ENCODE peak calls at places on chromosomes 16 and 17, in four cellular contexts. One of them, this sample, is unnamed.

GRCh38 chr16:11391576-11391975 is 46.3 kb downstream of the RMI2 start:
- DNase-seq in vagina: no peak
- DNase-seq in HTR-8/SVneo: no peak
- DNase-seq in aorta: peak; percentile 67
- DNase-seq in this sample: no peak

GRCh38 chr16:89922884-89923639 is at the start of gene TUBB3:
- DNase-seq in vagina: no peak
- DNase-seq in aorta: peak; percentile 90
- DNase-seq in HTR-8/SVneo: peak; percentile 84
- DNase-seq in this sample: peak; percentile 94

GRCh38 chr16:55179858-55180585 is 144.0 kb upstream of the IRX6 start:
- DNase-seq in HTR-8/SVneo: no peak
- DNase-seq in vagina: no peak
- DNase-seq in aorta: no peak
- DNase-seq in this sample: no peak

GRCh38 chr17:80363518-80364090 is 51.4 kb upstream of the ENDOV start:
- DNase-seq in aorta: peak; percentile 75
- DNase-seq in vagina: no peak
- DNase-seq in HTR-8/SVneo: no peak
- DNase-seq in this sample: no peak

GRCh38 chr17:45247429-45248131 is 14.3 kb downstream of the SPATA32 start:
- DNase-seq in HTR-8/SVneo: peak; percentile 98
- DNase-seq in vagina: no peak
- DNase-seq in aorta: peak; percentile 91
- DNase-seq in this sample: peak; percentile 99

GRCh38 chr17:66730497-66730923 is 104.4 kb upstream of the CACNG5 start:
- DNase-seq in HTR-8/SVneo: no peak
- DNase-seq in aorta: no peak
- DNase-seq in vagina: no peak
- DNase-seq in this sample: no peak

GRCh38 chr17:44745301-44745700 is 13.5 kb upstream of the ADAM11 start:
- DNase-seq in vagina: no peak
- DNase-seq in HTR-8/SVneo: no peak
- DNase-seq in aorta: no peak
- DNase-seq in this sample: no peak

GRCh38 chr17:75159196-75160031 is 5.1 kb upstream of the JPT1 start:
- DNase-seq in vagina: no peak
- DNase-seq in HTR-8/SVneo: no peak
- DNase-seq in aorta: no peak
- DNase-seq in this sample: no peak

GRCh38 chr17:12974319-12974661 is 43.5 kb downstream of the ELAC2 start:
- DNase-seq in vagina: no peak
- DNase-seq in aorta: no peak
- DNase-seq in HTR-8/SVneo: no peak
- DNase-seq in this sample: no peak

GRCh38 chr17:74345433-74346241 is 16.0 kb downstream of the BTBD17 start:
- DNase-seq in HTR-8/SVneo: no peak
- DNase-seq in vagina: no peak
- DNase-seq in aorta: no peak
- DNase-seq in this sample: no peak

GRCh38 chr16:13561276-13561675 is 358.7 kb upstream of the ERCC4 start:
- DNase-seq in aorta: no peak
- DNase-seq in vagina: no peak
- DNase-seq in HTR-8/SVneo: no peak
- DNase-seq in this sample: no peak

GRCh38 chr17:6420173-6420641 is 14.7 kb downstream of the AIPL1 start:
- DNase-seq in aorta: no peak
- DNase-seq in HTR-8/SVneo: no peak
- DNase-seq in vagina: no peak
- DNase-seq in this sample: peak; percentile 38

GRCh38 chr17:77107506-77108433 is 33.0 kb upstream of the SEC14L1 start:
- DNase-seq in aorta: no peak
- DNase-seq in HTR-8/SVneo: no peak
- DNase-seq in vagina: no peak
- DNase-seq in this sample: no peak

GRCh38 chr17:21098934-21099687 is 27.7 kb upstream of the DHRS7B start:
- DNase-seq in HTR-8/SVneo: peak; percentile 100
- DNase-seq in aorta: peak; percentile 83
- DNase-seq in vagina: no peak
- DNase-seq in this sample: peak; percentile 98

GRCh38 chr16:57957396-57958392 is 13.2 kb downstream of the CNGB1 start:
- DNase-seq in HTR-8/SVneo: no peak
- DNase-seq in aorta: no peak
- DNase-seq in vagina: no peak
- DNase-seq in this sample: no peak

GRCh38 chr17:45722161-45722560 is 62.0 kb upstream of the CRHR1 start:
- DNase-seq in aorta: no peak
- DNase-seq in HTR-8/SVneo: peak; percentile 80
- DNase-seq in vagina: no peak
- DNase-seq in this sample: peak; percentile 85

GRCh38 chr17:32772453-32773025 is 104.4 kb downstream of the MYO1D start:
- DNase-seq in aorta: no peak
- DNase-seq in vagina: no peak
- DNase-seq in HTR-8/SVneo: no peak
- DNase-seq in this sample: no peak

GRCh38 chr16:76676356-76676755 is 399.2 kb downstream of the CNTNAP4 start:
- DNase-seq in vagina: no peak
- DNase-seq in aorta: no peak
- DNase-seq in HTR-8/SVneo: no peak
- DNase-seq in this sample: no peak

GRCh38 chr17:76174072-76174471 is 33.0 kb upstream of the FOXJ1 start:
- DNase-seq in HTR-8/SVneo: no peak
- DNase-seq in aorta: no peak
- DNase-seq in vagina: no peak
- DNase-seq in this sample: no peak

GRCh38 chr16:64478258-64478906 is 643.5 kb downstream of the CDH11 start:
- DNase-seq in HTR-8/SVneo: no peak
- DNase-seq in aorta: no peak
- DNase-seq in vagina: no peak
- DNase-seq in this sample: no peak

This sample was measured in A549.